ENCODE peak calls at places on chromosomes 2 and 18, in four cellular contexts. V is heart right ventricle, Z is small intestine, E is thyroid gland. S is an unnamed sample.

GRCh38 chr2:75007061-75007460 is 48.6 kb downstream of the POLE4 start:
- DNase-seq in V (no peak), Z (no peak), E (no peak), S (no peak)

GRCh38 chr2:64329848-64330247 is 124.1 kb upstream of the LGALSL start:
- DNase-seq in Z (peak), E (no peak), V (peak), S (peak)

GRCh38 chr2:195660265-195660890 is 3.4 kb downstream of the SLC39A10 start:
- DNase-seq in Z (peak), E (peak), V (peak), S (peak)

GRCh38 chr2:8146329-8147048 is 535.4 kb upstream of the ID2 start:
- DNase-seq in V (peak), Z (peak), E (no peak), S (peak)

GRCh38 chr2:58601017-58601416 is 359.9 kb upstream of the FANCL start:
- DNase-seq in Z (no peak), E (no peak), V (no peak), S (no peak)

GRCh38 chr18:10169064-10169562 is 255.3 kb downstream of the VAPA start:
- DNase-seq in Z (no peak), E (peak), V (no peak), S (no peak)

GRCh38 chr2:2639251-2640139 is 308.4 kb upstream of the MYT1L start:
- DNase-seq in E (peak), Z (no peak), V (no peak), S (no peak)

GRCh38 chr2:127226520-127227263 is 6.6 kb upstream of the CYP27C1 start:
- DNase-seq in Z (peak), E (peak), V (no peak), S (no peak)

GRCh38 chr2:81650048-81650971 is 1345.8 kb upstream of the LRRTM1 start:
- DNase-seq in Z (no peak), V (no peak), E (no peak), S (no peak)

GRCh38 chr2:208501217-208501616 is 94.6 kb downstream of the PTH2R start:
- DNase-seq in Z (peak), V (no peak), E (no peak), S (no peak)

DNA sequence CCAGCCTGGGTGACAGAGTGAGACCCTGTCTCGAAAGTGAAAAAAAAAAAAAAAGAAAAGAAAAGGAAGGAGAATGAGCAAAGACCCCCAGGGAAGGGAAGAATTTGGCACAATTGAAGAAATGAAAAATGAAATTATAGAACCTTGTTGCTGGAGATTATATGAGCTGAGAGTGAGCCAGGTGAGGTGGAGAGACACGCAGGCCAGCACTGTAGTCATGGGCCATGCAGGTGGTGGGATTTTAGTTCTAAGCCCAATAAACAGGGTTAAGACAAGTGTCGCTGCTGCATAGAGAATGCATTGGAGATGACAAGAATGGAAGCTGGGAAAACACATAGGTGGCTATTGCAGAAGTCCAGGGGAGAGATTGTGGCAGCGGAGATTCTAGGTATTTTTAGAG is 32.3 kb downstream of the FBLN7 start:
- DNase-seq in V (no peak), Z (no peak), E (no peak), S (no peak)
- H3K27ac ChIP-seq in V (no peak), Z (no peak), E (no peak), S (no peak)

GRCh38 chr2:43165378-43166025 is 60.9 kb downstream of the ZFP36L2 start:
- DNase-seq in Z (no peak), V (no peak), E (no peak), S (no peak)

GRCh38 chr2:43169987-43170732 is 56.2 kb downstream of the ZFP36L2 start:
- DNase-seq in E (no peak), V (no peak), Z (peak), S (peak)

GRCh38 chr2:43170733-43171101 is 55.7 kb downstream of the ZFP36L2 start:
- DNase-seq in E (no peak), Z (no peak), V (no peak), S (no peak)

GRCh38 chr2:43169091-43169936 is 57.1 kb downstream of the ZFP36L2 start:
- DNase-seq in V (no peak), Z (peak), E (peak), S (peak)

GRCh38 chr2:43168016-43168369 is 58.4 kb downstream of the ZFP36L2 start:
- DNase-seq in V (no peak), Z (no peak), E (no peak), S (no peak)
- H3K27ac ChIP-seq in V (peak), Z (peak), E (no peak), S (peak)

GRCh38 chr18:22031581-22031980 is 137.8 kb upstream of the GATA6 start:
- DNase-seq in Z (no peak), V (no peak), E (no peak), S (no peak)

GRCh38 chr18:22026889-22027288 is 142.5 kb upstream of the GATA6 start:
- DNase-seq in Z (no peak), E (no peak), V (no peak), S (no peak)

GRCh38 chr18:22033085-22033484 is 136.3 kb upstream of the GATA6 start:
- DNase-seq in Z (no peak), E (no peak), V (no peak), S (no peak)

GRCh38 chr18:22034276-22034675 is 135.1 kb upstream of the GATA6 start:
- DNase-seq in V (no peak), E (no peak), Z (no peak), S (no peak)

DNA sequence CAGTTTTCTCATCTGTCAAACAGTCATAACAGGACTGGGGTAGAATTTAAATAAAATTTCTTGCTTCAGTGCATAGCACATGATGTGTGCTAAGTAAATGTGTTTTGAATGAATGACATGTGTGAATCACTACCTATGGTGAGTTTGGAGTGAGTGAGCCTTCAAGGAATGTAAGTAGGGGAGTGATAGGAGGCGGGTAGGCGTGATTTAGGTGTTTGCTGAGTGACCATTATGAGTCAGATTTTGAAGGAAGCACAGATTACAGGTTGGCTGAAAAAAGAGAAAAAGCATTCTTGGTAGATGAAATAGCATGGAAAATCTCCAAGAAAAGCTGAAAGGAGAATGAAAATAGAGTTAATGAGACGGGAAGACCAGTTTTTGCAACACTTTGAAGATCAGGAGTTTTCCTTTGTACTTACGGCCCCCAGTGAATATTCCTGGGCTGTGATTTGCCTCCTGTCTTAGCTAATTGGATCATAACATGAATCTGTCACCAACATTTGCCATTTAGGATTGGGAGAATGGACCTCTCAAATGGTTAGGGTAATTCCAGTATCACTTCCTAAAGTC is 136.9 kb upstream of the GATA6 start:
- DNase-seq in V (no peak), E (no peak), Z (peak), S (no peak)
- H3K27ac ChIP-seq in V (no peak), E (no peak), Z (no peak), S (no peak)

GRCh38 chr2:109433926-109434325 is 179.8 kb downstream of the SEPTIN10 start:
- DNase-seq in Z (no peak), E (no peak), V (no peak), S (peak)

GRCh38 chr2:109433486-109433885 is 180.3 kb downstream of the SEPTIN10 start:
- DNase-seq in V (no peak), Z (no peak), E (no peak), S (no peak)

GRCh38 chr2:109429711-109430265 is 184.0 kb downstream of the SEPTIN10 start:
- DNase-seq in Z (no peak), V (no peak), E (no peak), S (no peak)

GRCh38 chr2:109434351-109434750 is 179.4 kb downstream of the SEPTIN10 start:
- DNase-seq in Z (no peak), E (no peak), V (no peak), S (no peak)

GRCh38 chr2:109432421-109432820 is 181.3 kb downstream of the SEPTIN10 start:
- DNase-seq in Z (no peak), E (no peak), V (no peak), S (no peak)
- H3K27ac ChIP-seq in Z (no peak), E (no peak), V (no peak), S (no peak)

DNA sequence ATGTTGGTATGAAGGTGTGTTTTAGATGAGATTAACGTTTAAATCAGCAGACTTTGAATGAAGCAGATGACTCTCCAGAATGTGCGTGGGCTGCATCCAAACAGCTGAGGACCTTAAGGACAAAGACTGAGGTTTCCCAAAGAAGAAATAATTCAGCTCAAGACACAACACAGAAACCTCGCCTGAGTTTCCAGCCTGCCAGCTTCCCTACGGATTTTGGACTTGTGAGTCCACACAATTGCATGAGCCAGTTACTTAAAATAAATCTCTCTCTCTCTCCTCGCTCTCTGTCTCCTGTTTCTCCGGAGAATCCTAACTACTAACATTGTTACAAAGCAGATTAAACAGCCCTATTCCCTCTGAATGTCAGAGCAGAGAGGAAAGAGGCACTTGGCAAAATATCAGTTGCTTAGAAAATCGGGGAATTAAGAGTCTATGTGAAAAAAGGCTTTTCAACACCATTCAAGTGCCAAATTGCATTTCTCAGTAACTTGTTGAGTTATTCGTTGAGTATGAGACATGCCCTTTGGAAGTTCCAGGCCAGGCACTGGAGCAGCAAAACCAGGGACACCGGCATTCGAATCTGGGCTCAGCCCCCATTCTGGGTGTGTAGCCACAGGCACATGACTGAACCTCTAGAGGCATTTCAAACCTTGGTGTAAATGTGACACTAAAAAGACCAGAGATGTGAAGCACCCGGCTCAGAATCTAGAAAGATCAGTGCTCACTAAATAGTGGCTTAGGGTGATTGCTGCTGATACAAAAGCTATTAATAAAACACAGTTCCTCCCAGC is 174.6 kb upstream of the PID1 start:
- DNase-seq in Z (no peak), E (no peak), V (peak), S (peak)
- H3K27ac ChIP-seq in Z (no peak), E (peak), V (peak), S (peak)

GRCh38 chr2:1268034-1268433 is 145.2 kb upstream of the TPO start:
- DNase-seq in Z (no peak), E (no peak), V (no peak), S (no peak)

GRCh38 chr2:1266311-1266710 is 147.0 kb upstream of the TPO start:
- DNase-seq in E (no peak), V (no peak), Z (no peak), S (no peak)

GRCh38 chr2:1262609-1263008 is 150.7 kb upstream of the TPO start:
- DNase-seq in V (no peak), E (no peak), Z (no peak), S (no peak)

GRCh38 chr2:1269812-1270211 is 143.5 kb upstream of the TPO start:
- DNase-seq in V (no peak), Z (no peak), E (no peak), S (no peak)

DNA sequence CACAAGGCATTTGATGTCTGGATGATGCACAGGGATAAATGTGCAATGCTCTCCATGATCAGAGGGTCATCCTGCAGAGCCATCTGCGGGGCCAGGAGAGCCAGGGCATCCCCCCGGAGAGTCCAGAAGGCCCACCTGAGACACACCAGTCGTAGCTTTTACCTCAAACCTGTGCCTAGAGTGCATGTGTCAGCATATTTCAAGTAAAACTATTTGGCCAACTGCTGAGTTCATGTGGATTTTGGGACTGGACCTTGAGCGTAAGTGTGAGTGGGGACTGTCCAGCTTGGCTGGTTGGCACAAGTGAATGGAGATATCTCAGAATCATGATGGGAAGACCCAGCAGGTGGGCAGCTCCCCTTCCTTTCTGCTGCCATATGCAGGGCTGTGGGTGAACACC is 147.8 kb upstream of the TPO start:
- DNase-seq in V (no peak), Z (no peak), E (no peak), S (no peak)
- H3K27ac ChIP-seq in V (no peak), Z (no peak), E (no peak), S (no peak)

GRCh38 chr2:198004173-198004572 is 199.8 kb downstream of the PLCL1 start:
- DNase-seq in Z (no peak), E (no peak), V (no peak), S (no peak)

GRCh38 chr2:198012025-198012424 is 207.6 kb downstream of the PLCL1 start:
- DNase-seq in E (no peak), V (no peak), Z (no peak), S (no peak)

GRCh38 chr2:198008230-198008629 is 203.8 kb downstream of the PLCL1 start:
- DNase-seq in E (no peak), Z (no peak), V (no peak), S (no peak)

GRCh38 chr2:198004921-198005829 is 200.8 kb downstream of the PLCL1 start:
- DNase-seq in Z (no peak), V (no peak), E (no peak), S (no peak)

DNA sequence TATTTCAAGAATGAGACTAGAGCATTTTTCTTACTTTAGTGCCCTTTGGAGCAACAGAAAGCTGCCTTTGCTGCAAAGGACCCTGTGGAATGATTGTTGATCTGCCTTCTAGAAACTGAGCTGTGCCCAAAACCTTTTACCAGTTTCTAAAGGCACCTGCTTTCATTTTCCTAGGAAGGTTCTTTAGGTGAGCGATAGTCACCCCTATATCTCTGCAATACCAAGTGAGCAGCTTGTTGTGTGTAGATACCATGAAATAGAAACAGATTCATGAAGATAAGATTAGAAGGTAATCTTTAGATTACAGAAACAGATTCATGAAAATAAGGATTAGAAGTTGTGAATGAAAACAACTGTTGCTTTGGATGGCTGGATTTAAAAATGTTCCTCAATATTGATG is 202.3 kb downstream of the PLCL1 start:
- DNase-seq in V (no peak), Z (no peak), E (no peak), S (no peak)
- H3K27ac ChIP-seq in V (no peak), Z (no peak), E (no peak), S (no peak)

GRCh38 chr2:37585982-37586621 is 85.3 kb downstream of the CDC42EP3 start:
- DNase-seq in V (no peak), Z (peak), E (peak), S (peak)
- H3K27ac ChIP-seq in V (no peak), Z (peak), E (no peak), S (no peak)

GRCh38 chr2:120771556-120772208 is 36.0 kb downstream of the GLI2 start:
- DNase-seq in V (peak), E (no peak), Z (no peak), S (peak)

GRCh38 chr2:120772261-120772660 is 36.6 kb downstream of the GLI2 start:
- DNase-seq in Z (no peak), E (no peak), V (no peak), S (no peak)

GRCh38 chr2:120770641-120771040 is 35.0 kb downstream of the GLI2 start:
- DNase-seq in E (no peak), V (no peak), Z (no peak), S (no peak)

GRCh38 chr2:120770176-120770575 is 34.5 kb downstream of the GLI2 start:
- DNase-seq in V (no peak), E (no peak), Z (no peak), S (no peak)

DNA sequence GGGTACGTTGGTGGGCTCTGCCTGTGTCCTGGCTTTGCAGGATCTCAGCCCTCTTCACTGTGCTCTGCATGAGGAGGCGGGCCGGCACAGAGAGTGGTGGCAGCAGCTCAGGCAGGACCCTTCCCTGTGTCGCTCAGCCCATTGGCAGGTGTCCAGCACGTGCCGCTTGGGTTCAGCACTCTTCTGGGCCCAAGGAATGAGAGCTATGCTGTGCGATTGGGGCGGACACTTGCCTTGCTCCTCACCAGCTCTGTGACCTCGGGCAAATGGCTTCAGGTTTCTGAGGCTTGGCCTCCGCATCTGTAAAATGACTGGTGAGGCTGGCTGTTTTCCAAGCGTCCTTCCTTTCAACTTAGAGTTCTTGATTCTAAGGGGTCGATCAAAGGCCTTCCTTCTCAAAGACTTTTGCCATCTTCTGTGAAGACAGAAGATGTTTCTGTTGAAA is 35.5 kb downstream of the GLI2 start:
- DNase-seq in V (no peak), E (peak), Z (no peak), S (peak)
- H3K27ac ChIP-seq in V (peak), E (peak), Z (no peak), S (peak)

S was measured in heart left ventricle.